ENCODE peak calls at places on chromosomes 6 and 20, in four cellular contexts. N is tibial artery; U is anterior cingulate cortex; T is activated naive CD4-positive, alpha-beta T cell treated with anti-CD3 and anti-CD28 coated beads, Interleukin-2, amount 10 ng/mL, durations not matched to agents 7 days and 5 days. P is an unnamed sample.
A peak's percentile ranks its signal among the peaks of the same experiment; 100 is the strongest.

GRCh38 chr6:159606786-159607185 is 86.3 kb downstream of the SOD2 start:
- DNase-seq in N (no peak), U (no peak), T (no peak), P (no peak)

GRCh38 chr6:28408076-28408802 is 8.7 kb upstream of the ZSCAN12 start:
- DNase-seq in N (no peak), U (no peak), T (no peak), P (no peak)

GRCh38 chr20:59572515-59572914 is 31.8 kb upstream of the PHACTR3 start:
- DNase-seq in N (no peak), U (no peak), T (no peak), P (no peak)

GRCh38 chr20:37640600-37641561 is 52.9 kb upstream of the CTNNBL1 start:
- DNase-seq in N (no peak), U (no peak), T (no peak), P (no peak)

GRCh38 chr6:118746100-118746874 is 94.9 kb upstream of the CEP85L start:
- DNase-seq in N (peak; percentile 32), U (no peak), T (no peak), P (no peak)

GRCh38 chr6:148657053-148657452 is 89.8 kb upstream of the UST start:
- DNase-seq in N (peak; percentile 40), U (no peak), T (no peak), P (no peak)

GRCh38 chr20:48601798-48602197 is 226.0 kb downstream of the PREX1 start:
- DNase-seq in N (no peak), U (no peak), T (peak; percentile 5), P (no peak)

GRCh38 chr6:136069119-136069518 is 181.0 kb downstream of the MTFR2 start:
- DNase-seq in N (no peak), U (no peak), T (no peak), P (peak; percentile 0)

GRCh38 chr6:20038805-20039204 is 173.5 kb downstream of the MBOAT1 start:
- DNase-seq in N (no peak), U (no peak), T (no peak), P (no peak)